ENCODE peak calls at places on chromosomes 5 and 9, in six cellular contexts. O is EH; T is A172; S is NAMALWA; H is activated T-helper 2 cell treated with anti-CD3 and anti-CD28 coated beads, Interferon-gamma antibody, Interleukin-2, Interleukin-4, amounts not matched to agents 10 μg/mL and 5 μg/mL and 100 μg/mL, durations not matched to agents 14 hours and 24 hours and 36 hours; J is IMR-90. Z is an unnamed sample.
A peak's percentile ranks its signal among the peaks of the same experiment; 100 is the strongest.

GRCh38 chr9:4147476-4148214 is 152.2 kb downstream of the GLIS3 start:
- DNase-seq in O (no peak), T (no peak), S (no peak), H (no peak), J (no peak), Z (no peak)

GRCh38 chr5:94039101-94039500 is 297.7 kb upstream of the POU5F2 start:
- DNase-seq in O (no peak), T (no peak), S (no peak), H (no peak), J (no peak), Z (no peak)

GRCh38 chr9:20989923-20990341 is 41.5 kb downstream of the HACD4 start:
- DNase-seq in O (no peak), T (no peak), S (no peak), H (no peak), J (no peak), Z (no peak)

GRCh38 chr9:113269871-113270270 is 5.5 kb downstream of the CDC26 start:
- DNase-seq in O (no peak), T (no peak), S (no peak), H (no peak), J (no peak), Z (no peak)

GRCh38 chr5:126234563-126235195 is 188.5 kb upstream of the GRAMD2B start:
- DNase-seq in O (peak; percentile 15), T (peak; percentile 23), S (peak; percentile 70), H (no peak), J (peak; percentile 6), Z (no peak)

GRCh38 chr9:69324549-69325401 is at the start of gene ENTREP1:
- DNase-seq in O (peak; percentile 41), T (peak; percentile 51), S (no peak), H (no peak), J (no peak), Z (no peak)

GRCh38 chr5:176846335-176847140 is 36.2 kb downstream of the UNC5A start:
- DNase-seq in O (no peak), T (peak; percentile 8), S (no peak), H (no peak), J (no peak), Z (no peak)

GRCh38 chr9:120538339-120538738 is 41.6 kb downstream of the CDK5RAP2 start:
- DNase-seq in O (peak; percentile 80), T (peak; percentile 34), S (no peak), H (no peak), J (peak; percentile 13), Z (no peak)

GRCh38 chr5:172144291-172144815 is 43.7 kb downstream of the STK10 start:
- DNase-seq in O (peak; percentile 21), T (peak; percentile 41), S (no peak), H (no peak), J (peak; percentile 41), Z (no peak)

GRCh38 chr9:129384887-129385614 is 207.0 kb upstream of the IER5L start:
- DNase-seq in O (no peak), T (no peak), S (no peak), H (no peak), J (no peak), Z (no peak)

GRCh38 chr9:20066120-20066519 is 277.3 kb upstream of the SLC24A2 start:
- DNase-seq in O (no peak), T (no peak), S (peak; percentile 56), H (no peak), J (no peak), Z (no peak)

GRCh38 chr5:83450183-83450839 is 21.2 kb upstream of the VCAN start:
- DNase-seq in O (no peak), T (no peak), S (no peak), H (no peak), J (no peak), Z (no peak)

GRCh38 chr9:22922222-22922621 is 475.6 kb downstream of the DMRTA1 start:
- DNase-seq in O (no peak), T (no peak), S (no peak), H (no peak), J (no peak), Z (no peak)

GRCh38 chr9:126126807-126127206 is 199.8 kb upstream of the MVB12B start:
- DNase-seq in O (no peak), T (no peak), S (no peak), H (no peak), J (no peak), Z (peak; percentile 5)

GRCh38 chr9:128421474-128422010 is 885 bp downstream of the CERCAM start:
- DNase-seq in O (peak; percentile 70), T (no peak), S (no peak), H (no peak), J (no peak), Z (no peak)

GRCh38 chr5:130526708-130527107 is 622.4 kb downstream of the CHSY3 start:
- DNase-seq in O (no peak), T (no peak), S (no peak), H (no peak), J (no peak), Z (no peak)

GRCh38 chr9:129275626-129276247 is 97.7 kb upstream of the IER5L start:
- DNase-seq in O (peak; percentile 83), T (peak; percentile 12), S (no peak), H (no peak), J (peak; percentile 11), Z (no peak)

GRCh38 chr5:30413540-30413939 is 779.9 kb upstream of the CDH6 start:
- DNase-seq in O (no peak), T (no peak), S (no peak), H (no peak), J (no peak), Z (no peak)

GRCh38 chr5:149485655-149486615 is 65.3 kb downstream of the CSNK1A1 start:
- DNase-seq in O (peak; percentile 100), T (peak; percentile 99), S (peak; percentile 41), H (no peak), J (peak; percentile 100), Z (no peak)

GRCh38 chr5:52834320-52834719 is 46.6 kb downstream of the ITGA1 start:
- DNase-seq in O (no peak), T (no peak), S (no peak), H (no peak), J (no peak), Z (no peak)

GRCh38 chr9:23621166-23621565 is 204.9 kb downstream of the ELAVL2 start:
- DNase-seq in O (no peak), T (peak; percentile 84), S (no peak), H (no peak), J (no peak), Z (no peak)

GRCh38 chr9:82546131-82546530 is 516.8 kb downstream of the RASEF start:
- DNase-seq in O (no peak), T (no peak), S (no peak), H (no peak), J (no peak), Z (no peak)

GRCh38 chr5:137737349-137738256 is 1.7 kb upstream of the KLHL3 start:
- DNase-seq in O (peak; percentile 54), T (no peak), S (no peak), H (no peak), J (peak; percentile 74), Z (no peak)